ENCODE peak calls at places on chromosomes 5 and 9, in seven cellular contexts. A is T-cell, U is stomach, C is substantia nigra, N is mesendoderm, G is T follicular helper cell, E is G401. Y is an unnamed sample.

GRCh38 chr5:171953860-171954701 is 52.4 kb downstream of the FBXW11 start:
- DNase-seq in A (no peak), U (no peak), C (no peak), N (peak), G (no peak), E (no peak), Y (no peak)

GRCh38 chr9:73037613-73038012 is 84.8 kb upstream of the ALDH1A1 start:
- DNase-seq in A (no peak), U (no peak), C (no peak), N (peak), G (no peak), E (no peak), Y (no peak)

GRCh38 chr5:119360905-119361605 is 5.2 kb downstream of the TNFAIP8 start:
- DNase-seq in A (no peak), U (no peak), C (no peak), N (no peak), G (no peak), E (no peak), Y (no peak)

GRCh38 chr9:134366223-134367031 is 40.2 kb downstream of the RXRA start:
- DNase-seq in A (no peak), U (peak), C (peak), N (no peak), G (no peak), E (peak), Y (peak)

GRCh38 chr5:45094876-45095275 is 286.1 kb downstream of the MRPS30 start:
- DNase-seq in A (no peak), U (no peak), C (no peak), N (no peak), G (no peak), E (no peak), Y (no peak)

GRCh38 chr9:94649100-94649855 is 10.0 kb upstream of the FBP1 start:
- DNase-seq in A (no peak), U (no peak), C (no peak), N (no peak), G (no peak), E (no peak), Y (no peak)

GRCh38 chr5:14337603-14338002 is 194.5 kb downstream of the TRIO start:
- DNase-seq in A (no peak), U (no peak), C (no peak), N (no peak), G (no peak), E (no peak), Y (no peak)

GRCh38 chr9:120353501-120353900 is 226.5 kb downstream of the CDK5RAP2 start:
- DNase-seq in A (no peak), U (no peak), C (no peak), N (no peak), G (no peak), E (no peak), Y (no peak)

GRCh38 chr9:114694146-114694545 is 12.2 kb upstream of the TEX48 start:
- DNase-seq in A (no peak), U (no peak), C (no peak), N (no peak), G (no peak), E (no peak), Y (no peak)

GRCh38 chr5:174317261-174317894 is 271.9 kb downstream of the NSG2 start:
- DNase-seq in A (no peak), U (no peak), C (peak), N (peak), G (no peak), E (peak), Y (no peak)

GRCh38 chr5:149128023-149128875 is 13.0 kb upstream of the ABLIM3 start:
- DNase-seq in A (no peak), U (no peak), C (no peak), N (peak), G (no peak), E (no peak), Y (peak)

GRCh38 chr5:76867827-76868693 is 18.2 kb downstream of the S100Z start:
- DNase-seq in A (peak), U (peak), C (peak), N (peak), G (peak), E (peak), Y (peak)

GRCh38 chr9:135093911-135094584 is 6.6 kb downstream of the OLFM1 start:
- DNase-seq in A (no peak), U (no peak), C (no peak), N (no peak), G (no peak), E (no peak), Y (no peak)

GRCh38 chr9:137534256-137535119 is 15.7 kb downstream of the PNPLA7 start:
- DNase-seq in A (no peak), U (peak), C (no peak), N (peak), G (no peak), E (peak), Y (no peak)

Y was measured in transverse colon.